ENCODE peak calls at places on chromosome 21, in four cellular contexts. Q is stromal cell of bone marrow, O is GM13977, M is non-pigmented ciliary epithelial cell. B is an unnamed sample.

GRCh38 chr21:36477559-36477958 is 2.4 kb downstream of the CLDN14 start:
- DNase-seq in Q (no peak), O (no peak), M (no peak), B (no peak)

GRCh38 chr21:32007461-32007860 is 134.6 kb downstream of the HUNK start:
- DNase-seq in Q (peak; percentile 44), O (no peak), M (no peak), B (no peak)

GRCh38 chr21:43734830-43735229 is 15.9 kb downstream of the PDXK start:
- DNase-seq in Q (no peak), O (no peak), M (no peak), B (no peak)

GRCh38 chr21:45029298-45029967 is 44.9 kb upstream of the ADARB1 start:
- DNase-seq in Q (no peak), O (no peak), M (no peak), B (no peak)

GRCh38 chr21:25858328-25858727 is 123.6 kb downstream of the GABPA start:
- DNase-seq in Q (no peak), O (no peak), M (no peak), B (no peak)

GRCh38 chr21:42156690-42157605 is 62.0 kb upstream of the ABCG1 start:
- DNase-seq in Q (no peak), O (peak; percentile 9), M (no peak), B (no peak)

GRCh38 chr21:38327984-38328383 is 71.2 kb downstream of the KCNJ15 start:
- DNase-seq in Q (peak; percentile 71), O (no peak), M (no peak), B (no peak)

GRCh38 chr21:33428669-33429068 is 25.5 kb downstream of the IFNGR2 start:
- DNase-seq in Q (no peak), O (no peak), M (no peak), B (no peak)

GRCh38 chr21:31299291-31300147 is 44.5 kb downstream of the TIAM1 start:
- DNase-seq in Q (no peak), O (no peak), M (no peak), B (no peak)

B was measured in colonic mucosa.